ENCODE peak calls at places on chromosomes 2 and 18, in four cellular contexts. O, Z, M and Y are unnamed samples.

GRCh38 chr18:30265190-30265589 is 777.4 kb downstream of the DSC3 start:
- DNase-seq in O (no peak), Z (no peak), M (no peak), Y (no peak)

GRCh38 chr2:221019668-221020067 is 552.4 kb downstream of the EPHA4 start:
- DNase-seq in O (no peak), Z (no peak), M (no peak), Y (no peak)

GRCh38 chr2:232232915-232233314 is 145.6 kb upstream of the ALPP start:
- DNase-seq in O (no peak), Z (no peak), M (no peak), Y (no peak)

GRCh38 chr2:42593282-42593681 is 24.9 kb downstream of the MTA3 start:
- DNase-seq in O (no peak), Z (no peak), M (no peak), Y (no peak)

GRCh38 chr2:140892429-140892828 is 1238.4 kb downstream of the LRP1B start:
- DNase-seq in O (no peak), Z (no peak), M (no peak), Y (no peak)

GRCh38 chr2:199798881-199799580 is 52.0 kb downstream of the FTCDNL1 start:
- DNase-seq in O (no peak), Z (peak), M (no peak), Y (peak)

GRCh38 chr2:37829202-37829601 is 95.9 kb upstream of the RMDN2 start:
- DNase-seq in O (no peak), Z (no peak), M (no peak), Y (peak)

GRCh38 chr18:23355206-23355605 is 97.9 kb upstream of the RIOK3 start:
- DNase-seq in O (no peak), Z (no peak), M (no peak), Y (no peak)

GRCh38 chr2:133774675-133775005 is 206.4 kb upstream of the NCKAP5 start:
- DNase-seq in O (no peak), Z (peak), M (no peak), Y (peak)

GRCh38 chr2:232386740-232387450 is 8.3 kb downstream of the ALPP start:
- DNase-seq in O (no peak), Z (no peak), M (no peak), Y (no peak)

GRCh38 chr2:205822578-205822977 is 140.3 kb downstream of the NRP2 start:
- DNase-seq in O (no peak), Z (no peak), M (no peak), Y (no peak)

GRCh38 chr2:212892193-212892592 is 259.2 kb downstream of the IKZF2 start:
- DNase-seq in O (no peak), Z (no peak), M (no peak), Y (no peak)

GRCh38 chr2:41782306-41783158 is 265.3 kb upstream of the PKDCC start:
- DNase-seq in O (no peak), Z (no peak), M (peak), Y (no peak)

GRCh38 chr2:149991576-149991975 is 404.0 kb upstream of the MMADHC start:
- DNase-seq in O (no peak), Z (no peak), M (no peak), Y (no peak)

GRCh38 chr2:30366199-30366691 is 80.8 kb upstream of the LCLAT1 start:
- DNase-seq in O (no peak), Z (no peak), M (no peak), Y (no peak)

GRCh38 chr2:212770240-212770639 is 231.6 kb upstream of the ERBB4 start:
- DNase-seq in O (no peak), Z (no peak), M (no peak), Y (no peak)